ENCODE peak calls at places on chromosome 20, in six cellular contexts. One of them, this sample, is unnamed.

GRCh38 chr20:46701057-46701456 is 8.4 kb upstream of the SLC2A10 start:
- DNase-seq in fibroblast of lung: no peak
- DNase-seq in HCT116: no peak
- DNase-seq in stomach: no peak
- DNase-seq in neural progenitor cell: no peak
- DNase-seq in body of pancreas: no peak
- DNase-seq in this sample: no peak

GRCh38 chr20:22430746-22431168 is 153.6 kb downstream of the FOXA2 start:
- DNase-seq in fibroblast of lung: no peak
- DNase-seq in HCT116: no peak
- DNase-seq in stomach: no peak
- DNase-seq in neural progenitor cell: peak; percentile 77
- DNase-seq in body of pancreas: no peak
- DNase-seq in this sample: no peak

GRCh38 chr20:1269850-1270249 is 3.8 kb downstream of the SNPH start:
- DNase-seq in fibroblast of lung: no peak
- DNase-seq in HCT116: no peak
- DNase-seq in stomach: no peak
- DNase-seq in neural progenitor cell: no peak
- DNase-seq in body of pancreas: no peak
- DNase-seq in this sample: no peak

GRCh38 chr20:52031206-52031573 is 160.4 kb downstream of the ZFP64 start:
- DNase-seq in fibroblast of lung: peak; percentile 33
- DNase-seq in HCT116: no peak
- DNase-seq in stomach: no peak
- DNase-seq in neural progenitor cell: no peak
- DNase-seq in body of pancreas: no peak
- DNase-seq in this sample: no peak

GRCh38 chr20:62693523-62693922 is 15.1 kb upstream of the NTSR1 start:
- DNase-seq in fibroblast of lung: no peak
- DNase-seq in HCT116: no peak
- DNase-seq in stomach: no peak
- DNase-seq in neural progenitor cell: no peak
- DNase-seq in body of pancreas: no peak
- DNase-seq in this sample: no peak

GRCh38 chr20:57259179-57260021 is 7.0 kb downstream of the BMP7 start:
- DNase-seq in fibroblast of lung: no peak
- DNase-seq in HCT116: no peak
- DNase-seq in stomach: no peak
- DNase-seq in neural progenitor cell: peak; percentile 65
- DNase-seq in body of pancreas: no peak
- DNase-seq in this sample: no peak

GRCh38 chr20:62227591-62227976 is 7.5 kb upstream of the HRH3 start:
- DNase-seq in fibroblast of lung: no peak
- DNase-seq in HCT116: no peak
- DNase-seq in stomach: no peak
- DNase-seq in neural progenitor cell: no peak
- DNase-seq in body of pancreas: no peak
- DNase-seq in this sample: no peak

GRCh38 chr20:62393266-62393665 is 6.4 kb downstream of the RPS21 start:
- DNase-seq in fibroblast of lung: no peak
- DNase-seq in HCT116: no peak
- DNase-seq in stomach: no peak
- DNase-seq in neural progenitor cell: no peak
- DNase-seq in body of pancreas: no peak
- DNase-seq in this sample: no peak

GRCh38 chr20:43942661-43943285 is 28.1 kb downstream of the TOX2 start:
- DNase-seq in fibroblast of lung: peak; percentile 80
- DNase-seq in HCT116: peak; percentile 21
- DNase-seq in stomach: no peak
- DNase-seq in neural progenitor cell: no peak
- DNase-seq in body of pancreas: no peak
- DNase-seq in this sample: no peak

GRCh38 chr20:25081065-25081729 is 744 bp downstream of the VSX1 start:
- DNase-seq in fibroblast of lung: no peak
- DNase-seq in HCT116: no peak
- DNase-seq in stomach: peak; percentile 28
- DNase-seq in neural progenitor cell: peak; percentile 89
- DNase-seq in body of pancreas: no peak
- DNase-seq in this sample: no peak

GRCh38 chr20:271069-271468 is 13.5 kb downstream of the DEFB132 start:
- DNase-seq in fibroblast of lung: no peak
- DNase-seq in HCT116: no peak
- DNase-seq in stomach: no peak
- DNase-seq in neural progenitor cell: no peak
- DNase-seq in body of pancreas: no peak
- DNase-seq in this sample: no peak

GRCh38 chr20:55216525-55217242 is 741.3 kb downstream of the DOK5 start:
- DNase-seq in fibroblast of lung: no peak
- DNase-seq in HCT116: no peak
- DNase-seq in stomach: no peak
- DNase-seq in neural progenitor cell: no peak
- DNase-seq in body of pancreas: no peak
- DNase-seq in this sample: no peak

GRCh38 chr20:55004044-55004443 is 528.7 kb downstream of the DOK5 start:
- DNase-seq in fibroblast of lung: no peak
- DNase-seq in HCT116: no peak
- DNase-seq in stomach: no peak
- DNase-seq in neural progenitor cell: no peak
- DNase-seq in body of pancreas: no peak
- DNase-seq in this sample: no peak

GRCh38 chr20:37251836-37252477 is 9.7 kb downstream of the GHRH start:
- DNase-seq in fibroblast of lung: no peak
- DNase-seq in HCT116: no peak
- DNase-seq in stomach: no peak
- DNase-seq in neural progenitor cell: peak; percentile 91
- DNase-seq in body of pancreas: no peak
- DNase-seq in this sample: no peak

GRCh38 chr20:58850693-58851174 is at the start of gene GNAS-AS1:
- DNase-seq in fibroblast of lung: peak; percentile 90
- DNase-seq in HCT116: no peak
- DNase-seq in stomach: peak; percentile 47
- DNase-seq in neural progenitor cell: peak; percentile 91
- DNase-seq in body of pancreas: peak; percentile 88
- DNase-seq in this sample: peak; percentile 81

GRCh38 chr20:59656417-59656816 is 52.1 kb downstream of the PHACTR3 start:
- DNase-seq in fibroblast of lung: no peak
- DNase-seq in HCT116: no peak
- DNase-seq in stomach: no peak
- DNase-seq in neural progenitor cell: no peak
- DNase-seq in body of pancreas: no peak
- DNase-seq in this sample: no peak

GRCh38 chr20:47782920-47783552 is 2.2 kb downstream of the SULF2 start:
- DNase-seq in fibroblast of lung: no peak
- DNase-seq in HCT116: no peak
- DNase-seq in stomach: no peak
- DNase-seq in neural progenitor cell: no peak
- DNase-seq in body of pancreas: no peak
- DNase-seq in this sample: no peak
- H3K4me3 ChIP-seq in fibroblast of lung: no peak overlapping the region
- H3K4me3 ChIP-seq in HCT116: no peak overlapping the region
- H3K4me3 ChIP-seq in stomach: no peak overlapping the region
- H3K4me3 ChIP-seq in neural progenitor cell: no peak overlapping the region
- H3K4me3 ChIP-seq in body of pancreas: no peak overlapping the region
- H3K4me3 ChIP-seq in this sample: no peak overlapping the region

GRCh38 chr20:31883829-31884228 is 13.4 kb downstream of the TTLL9 start:
- DNase-seq in fibroblast of lung: no peak
- DNase-seq in HCT116: no peak
- DNase-seq in stomach: no peak
- DNase-seq in neural progenitor cell: no peak
- DNase-seq in body of pancreas: no peak
- DNase-seq in this sample: no peak

GRCh38 chr20:31877684-31878083 is 7.2 kb downstream of the TTLL9 start:
- DNase-seq in fibroblast of lung: no peak
- DNase-seq in HCT116: no peak
- DNase-seq in stomach: no peak
- DNase-seq in neural progenitor cell: no peak
- DNase-seq in body of pancreas: no peak
- DNase-seq in this sample: no peak

GRCh38 chr20:31881945-31882344 is 11.5 kb downstream of the TTLL9 start:
- DNase-seq in fibroblast of lung: no peak
- DNase-seq in HCT116: no peak
- DNase-seq in stomach: no peak
- DNase-seq in neural progenitor cell: no peak
- DNase-seq in body of pancreas: no peak
- DNase-seq in this sample: no peak

DNA sequence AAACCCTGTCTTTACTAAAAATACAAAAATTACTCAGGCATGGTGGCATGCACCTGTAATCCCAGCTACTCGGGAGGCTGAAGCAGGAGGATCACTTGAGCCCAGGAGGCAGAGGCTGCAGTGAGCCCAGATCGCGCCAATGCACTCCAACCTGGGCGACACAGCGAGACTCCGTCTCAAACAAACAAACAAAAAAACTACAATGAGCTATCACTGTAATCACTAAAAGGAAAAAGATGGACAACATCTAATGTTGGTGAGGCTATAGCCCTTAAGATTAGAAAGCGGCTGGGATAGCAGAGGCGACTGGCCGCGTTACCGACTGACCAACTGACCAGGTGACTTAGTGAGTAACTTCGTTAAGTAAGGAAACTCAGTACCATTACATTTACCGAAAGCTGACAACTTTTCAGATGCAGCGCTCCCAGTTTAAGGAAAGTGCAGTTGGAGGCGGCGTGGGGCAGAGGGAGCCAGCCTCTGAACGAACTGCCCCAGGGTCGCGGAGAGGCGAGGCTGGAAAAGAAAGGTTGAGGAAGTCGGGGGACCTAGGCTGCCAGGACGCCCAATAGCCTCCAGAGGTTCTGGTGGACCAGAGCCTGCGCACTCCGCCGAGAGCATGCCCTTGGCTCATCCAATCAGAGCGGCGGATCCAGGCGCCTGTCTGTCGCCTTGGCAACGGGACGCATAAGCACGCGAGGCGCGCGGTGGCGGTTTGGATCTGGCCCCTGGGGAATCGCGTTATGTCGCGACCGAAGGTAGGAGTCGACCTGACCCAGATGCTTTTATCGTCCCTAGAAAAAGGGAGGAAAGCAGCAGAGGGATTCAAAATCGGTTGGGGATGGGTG is 8.9 kb downstream of the TTLL9 start:
- DNase-seq in fibroblast of lung: peak; percentile 94
- DNase-seq in HCT116: peak; percentile 89
- DNase-seq in stomach: peak; percentile 96
- DNase-seq in neural progenitor cell: peak; percentile 100
- DNase-seq in body of pancreas: peak; percentile 97
- DNase-seq in this sample: peak; percentile 93
- TF ChIP-seq CTCF in fibroblast of lung: no peak
- TF ChIP-seq CTCF in HCT116: no peak
- TF ChIP-seq CTCF in stomach: no peak
- TF ChIP-seq CTCF in neural progenitor cell: peak; percentile 20
- TF ChIP-seq CTCF in body of pancreas: no peak
- TF ChIP-seq CTCF in this sample: no peak

GRCh38 chr20:33566781-33567603 is 77.1 kb downstream of the CBFA2T2 start:
- DNase-seq in fibroblast of lung: no peak
- DNase-seq in HCT116: no peak
- DNase-seq in stomach: no peak
- DNase-seq in neural progenitor cell: no peak
- DNase-seq in body of pancreas: no peak
- DNase-seq in this sample: no peak
- H3K4me3 ChIP-seq in fibroblast of lung: no peak overlapping the region
- H3K4me3 ChIP-seq in HCT116: no peak overlapping the region
- H3K4me3 ChIP-seq in stomach: no peak overlapping the region
- H3K4me3 ChIP-seq in neural progenitor cell: no peak overlapping the region
- H3K4me3 ChIP-seq in body of pancreas: no peak overlapping the region
- H3K4me3 ChIP-seq in this sample: no peak overlapping the region

GRCh38 chr20:40727960-40728359 is 38.9 kb upstream of the MAFB start:
- DNase-seq in fibroblast of lung: no peak
- DNase-seq in HCT116: no peak
- DNase-seq in stomach: no peak
- DNase-seq in neural progenitor cell: no peak
- DNase-seq in body of pancreas: no peak
- DNase-seq in this sample: no peak

GRCh38 chr20:40728996-40729395 is 40.0 kb upstream of the MAFB start:
- DNase-seq in fibroblast of lung: no peak
- DNase-seq in HCT116: no peak
- DNase-seq in stomach: no peak
- DNase-seq in neural progenitor cell: no peak
- DNase-seq in body of pancreas: no peak
- DNase-seq in this sample: no peak

GRCh38 chr20:40724566-40724965 is 35.5 kb upstream of the MAFB start:
- DNase-seq in fibroblast of lung: no peak
- DNase-seq in HCT116: no peak
- DNase-seq in stomach: no peak
- DNase-seq in neural progenitor cell: peak; percentile 34
- DNase-seq in body of pancreas: no peak
- DNase-seq in this sample: no peak

GRCh38 chr20:40728470-40728869 is 39.4 kb upstream of the MAFB start:
- DNase-seq in fibroblast of lung: no peak
- DNase-seq in HCT116: no peak
- DNase-seq in stomach: no peak
- DNase-seq in neural progenitor cell: no peak
- DNase-seq in body of pancreas: no peak
- DNase-seq in this sample: no peak
- TF ChIP-seq CTCF in fibroblast of lung: no peak
- TF ChIP-seq CTCF in HCT116: peak; percentile 59
- TF ChIP-seq CTCF in stomach: no peak
- TF ChIP-seq CTCF in neural progenitor cell: peak; percentile 20
- TF ChIP-seq CTCF in body of pancreas: no peak
- TF ChIP-seq CTCF in this sample: no peak